ENCODE peak calls at places on chromosomes 5 and 9, in four cellular contexts. One of them, this sample, is unnamed. For H3K9me2, the result is how much of the 10 kb centered on the place peaks cover.

GRCh38 chr9:112772215-112772509 is 21.6 kb downstream of the SNX30 start:
- DNase-seq in GM23248: no peak
- DNase-seq in HCT116: no peak
- DNase-seq in MM.1S: no peak
- DNase-seq in this sample: no peak

GRCh38 chr5:92634883-92635282 is 946.1 kb downstream of the NR2F1-AS1 start:
- DNase-seq in GM23248: no peak
- DNase-seq in HCT116: no peak
- DNase-seq in MM.1S: no peak
- DNase-seq in this sample: no peak

GRCh38 chr9:110984890-110985437 is 53.3 kb downstream of the LPAR1 start:
- DNase-seq in GM23248: no peak
- DNase-seq in HCT116: no peak
- DNase-seq in MM.1S: no peak
- DNase-seq in this sample: no peak

GRCh38 chr5:105168806-105169205 is 1606.2 kb upstream of the NUDT12 start:
- DNase-seq in GM23248: no peak
- DNase-seq in HCT116: no peak
- DNase-seq in MM.1S: no peak
- DNase-seq in this sample: no peak

GRCh38 chr9:103731541-103731940 is 362.6 kb upstream of the SMC2 start:
- DNase-seq in GM23248: no peak
- DNase-seq in HCT116: no peak
- DNase-seq in MM.1S: peak
- DNase-seq in this sample: no peak

GRCh38 chr5:92567831-92568450 is 1013.1 kb downstream of the NR2F1-AS1 start:
- DNase-seq in GM23248: no peak
- DNase-seq in HCT116: no peak
- DNase-seq in MM.1S: no peak
- DNase-seq in this sample: no peak

GRCh38 chr5:159759791-159760300 is 156.4 kb upstream of the ADRA1B start:
- DNase-seq in GM23248: peak
- DNase-seq in HCT116: no peak
- DNase-seq in MM.1S: no peak
- DNase-seq in this sample: no peak

GRCh38 chr5:135030691-135031145 is 3.3 kb downstream of the PITX1 start:
- DNase-seq in GM23248: no peak
- DNase-seq in HCT116: no peak
- DNase-seq in MM.1S: peak
- DNase-seq in this sample: no peak

GRCh38 chr9:6632516-6633328 is 12.8 kb downstream of the GLDC start:
- DNase-seq in GM23248: no peak
- DNase-seq in HCT116: no peak
- DNase-seq in MM.1S: no peak
- DNase-seq in this sample: peak

GRCh38 chr9:4985376-4986266 is 549 bp downstream of the JAK2 start:
- DNase-seq in GM23248: peak
- DNase-seq in HCT116: peak
- DNase-seq in MM.1S: peak
- DNase-seq in this sample: peak

GRCh38 chr5:116911074-116911473 is 336.5 kb upstream of the SEMA6A start:
- DNase-seq in GM23248: no peak
- DNase-seq in HCT116: no peak
- DNase-seq in MM.1S: no peak
- DNase-seq in this sample: no peak

GRCh38 chr5:116914869-116915504 is 340.4 kb upstream of the SEMA6A start:
- DNase-seq in GM23248: no peak
- DNase-seq in HCT116: no peak
- DNase-seq in MM.1S: no peak
- DNase-seq in this sample: no peak
- H3K9me2 ChIP-seq in GM23248: under half
- H3K9me2 ChIP-seq in HCT116: under half
- H3K9me2 ChIP-seq in MM.1S: under half
- H3K9me2 ChIP-seq in this sample: under half

GRCh38 chr9:82890401-82890800 is 172.5 kb downstream of the RASEF start:
- DNase-seq in GM23248: no peak
- DNase-seq in HCT116: no peak
- DNase-seq in MM.1S: no peak
- DNase-seq in this sample: no peak

GRCh38 chr9:82890865-82891264 is 172.1 kb downstream of the RASEF start:
- DNase-seq in GM23248: no peak
- DNase-seq in HCT116: no peak
- DNase-seq in MM.1S: no peak
- DNase-seq in this sample: no peak

GRCh38 chr9:82891321-82891720 is 171.6 kb downstream of the RASEF start:
- DNase-seq in GM23248: no peak
- DNase-seq in HCT116: no peak
- DNase-seq in MM.1S: no peak
- DNase-seq in this sample: no peak

DNA sequence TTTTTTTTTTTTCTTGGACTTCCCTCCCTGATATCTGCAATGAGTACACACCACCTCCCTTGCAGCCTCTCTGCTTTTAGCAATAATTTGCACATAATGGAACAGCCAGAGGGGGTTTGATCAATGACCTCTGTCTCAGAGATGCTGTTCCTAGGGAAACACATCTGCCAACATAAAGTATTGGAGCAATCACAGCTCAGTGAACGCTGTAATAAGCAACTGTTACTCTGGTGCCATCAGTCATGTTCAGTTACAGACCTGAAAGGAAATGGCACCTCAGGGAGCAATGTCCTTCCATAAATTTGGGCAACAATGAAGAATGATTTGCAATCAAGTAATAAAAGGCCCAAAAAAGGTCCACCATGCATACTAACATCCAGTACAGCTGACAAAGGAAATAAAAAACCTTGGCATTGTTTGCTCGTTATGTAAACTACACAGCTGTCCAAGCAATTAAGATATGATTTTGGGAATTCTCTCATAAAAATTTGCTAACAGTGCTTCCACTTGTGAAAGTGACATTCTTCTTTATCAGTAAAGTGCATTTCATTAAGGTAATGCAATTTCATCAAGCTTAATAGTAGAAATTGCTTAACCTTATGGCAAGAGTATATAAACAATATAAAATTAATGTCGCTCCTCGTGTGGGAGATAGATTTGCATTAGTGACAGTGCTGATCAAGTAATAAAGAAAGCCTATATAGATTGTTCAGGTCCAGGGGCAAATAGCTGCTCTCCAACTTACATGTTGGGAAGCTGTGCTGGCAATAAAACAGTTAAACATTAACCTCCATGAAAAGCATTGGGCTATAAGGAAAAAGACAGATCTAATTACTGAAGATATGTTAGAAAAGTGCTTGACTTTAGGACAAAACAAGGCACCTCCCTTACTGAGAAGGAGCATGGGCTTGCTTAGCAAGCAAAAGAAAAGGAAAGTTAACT is 167.7 kb downstream of the RASEF start:
- DNase-seq in GM23248: no peak
- DNase-seq in HCT116: no peak
- DNase-seq in MM.1S: no peak
- DNase-seq in this sample: peak
- H3K9me2 ChIP-seq in GM23248: under half
- H3K9me2 ChIP-seq in HCT116: under half
- H3K9me2 ChIP-seq in MM.1S: under half
- H3K9me2 ChIP-seq in this sample: under half

GRCh38 chr9:82893549-82893948 is 169.4 kb downstream of the RASEF start:
- DNase-seq in GM23248: no peak
- DNase-seq in HCT116: no peak
- DNase-seq in MM.1S: no peak
- DNase-seq in this sample: no peak
- H3K9me2 ChIP-seq in GM23248: under half
- H3K9me2 ChIP-seq in HCT116: under half
- H3K9me2 ChIP-seq in MM.1S: under half
- H3K9me2 ChIP-seq in this sample: under half

DNA sequence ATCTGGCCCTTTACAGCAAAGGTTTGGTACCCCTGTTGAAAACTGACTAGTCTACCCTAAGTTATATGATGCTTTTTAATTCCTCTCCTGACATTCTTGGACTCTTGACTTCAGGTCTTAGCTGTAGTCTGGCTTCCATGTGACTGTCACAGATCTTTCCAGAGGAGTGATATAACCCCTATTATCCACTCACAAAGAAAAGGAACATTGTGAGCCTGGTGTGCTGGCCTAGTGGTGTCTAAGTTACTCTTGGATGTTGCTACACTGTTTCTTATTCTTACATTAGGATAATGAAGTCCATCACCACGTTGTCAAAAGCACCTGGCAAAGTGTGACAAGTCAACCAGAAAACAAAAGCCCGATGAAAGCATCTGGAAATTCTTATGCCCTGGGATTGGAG is 49.8 kb downstream of the RAD23B start:
- DNase-seq in GM23248: no peak
- DNase-seq in HCT116: no peak
- DNase-seq in MM.1S: no peak
- DNase-seq in this sample: no peak
- H3K9me2 ChIP-seq in GM23248: under half
- H3K9me2 ChIP-seq in HCT116: under half
- H3K9me2 ChIP-seq in MM.1S: under half
- H3K9me2 ChIP-seq in this sample: under half

GRCh38 chr5:138935466-138935865 is 60.3 kb upstream of the LRRTM2 start:
- DNase-seq in GM23248: no peak
- DNase-seq in HCT116: no peak
- DNase-seq in MM.1S: no peak
- DNase-seq in this sample: no peak

GRCh38 chr5:138938526-138938925 is 63.4 kb upstream of the LRRTM2 start:
- DNase-seq in GM23248: no peak
- DNase-seq in HCT116: no peak
- DNase-seq in MM.1S: no peak
- DNase-seq in this sample: no peak

GRCh38 chr5:138937392-138938387 is 62.6 kb upstream of the LRRTM2 start:
- DNase-seq in GM23248: no peak
- DNase-seq in HCT116: no peak
- DNase-seq in MM.1S: no peak
- DNase-seq in this sample: no peak

GRCh38 chr5:138936225-138936967 is 61.3 kb upstream of the LRRTM2 start:
- DNase-seq in GM23248: no peak
- DNase-seq in HCT116: no peak
- DNase-seq in MM.1S: no peak
- DNase-seq in this sample: no peak

DNA sequence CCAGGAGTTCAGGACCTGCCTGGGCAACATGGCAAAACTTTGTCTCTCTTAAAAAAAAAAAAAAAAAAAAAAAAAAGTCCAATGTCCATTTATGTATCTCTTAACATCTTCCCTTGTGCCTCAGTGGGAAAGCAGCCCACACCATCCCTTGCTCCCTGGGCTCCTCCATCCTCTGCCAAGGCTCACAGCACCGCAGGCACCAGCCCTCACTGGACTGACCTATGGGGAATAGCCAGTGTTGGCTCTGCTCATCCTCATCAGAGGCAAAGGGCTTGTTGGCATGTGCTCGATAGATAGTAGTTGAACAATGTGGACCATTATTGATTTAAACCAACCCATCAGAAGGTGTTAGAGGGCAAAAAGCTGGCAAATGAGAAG is 61.8 kb upstream of the LRRTM2 start:
- DNase-seq in GM23248: no peak
- DNase-seq in HCT116: no peak
- DNase-seq in MM.1S: no peak
- DNase-seq in this sample: no peak
- H3K9me2 ChIP-seq in GM23248: under half
- H3K9me2 ChIP-seq in HCT116: under half
- H3K9me2 ChIP-seq in MM.1S: under half
- H3K9me2 ChIP-seq in this sample: under half

GRCh38 chr9:27847818-27848217 is 274.5 kb upstream of the C9orf72 start:
- DNase-seq in GM23248: no peak
- DNase-seq in HCT116: no peak
- DNase-seq in MM.1S: no peak
- DNase-seq in this sample: no peak
- H3K9me2 ChIP-seq in GM23248: under half
- H3K9me2 ChIP-seq in HCT116: under half
- H3K9me2 ChIP-seq in MM.1S: under half
- H3K9me2 ChIP-seq in this sample: under half

GRCh38 chr5:38265546-38266179 is 7.3 kb downstream of the EGFLAM start:
- DNase-seq in GM23248: peak
- DNase-seq in HCT116: peak
- DNase-seq in MM.1S: peak
- DNase-seq in this sample: peak
- H3K9me2 ChIP-seq in GM23248: under half
- H3K9me2 ChIP-seq in HCT116: under half
- H3K9me2 ChIP-seq in MM.1S: under half
- H3K9me2 ChIP-seq in this sample: under half

GRCh38 chr5:179123491-179124328 is 63.5 kb downstream of the ZNF354C start:
- DNase-seq in GM23248: no peak
- DNase-seq in HCT116: no peak
- DNase-seq in MM.1S: no peak
- DNase-seq in this sample: no peak
- H3K9me2 ChIP-seq in GM23248: under half
- H3K9me2 ChIP-seq in HCT116: under half
- H3K9me2 ChIP-seq in MM.1S: under half
- H3K9me2 ChIP-seq in this sample: under half

GRCh38 chr5:6810641-6811405 is 97.6 kb downstream of the TENT4A start:
- DNase-seq in GM23248: no peak
- DNase-seq in HCT116: no peak
- DNase-seq in MM.1S: no peak
- DNase-seq in this sample: no peak

GRCh38 chr5:6806668-6807067 is 93.4 kb downstream of the TENT4A start:
- DNase-seq in GM23248: no peak
- DNase-seq in HCT116: no peak
- DNase-seq in MM.1S: no peak
- DNase-seq in this sample: no peak

GRCh38 chr5:6812091-6812490 is 98.9 kb downstream of the TENT4A start:
- DNase-seq in GM23248: no peak
- DNase-seq in HCT116: no peak
- DNase-seq in MM.1S: no peak
- DNase-seq in this sample: no peak

GRCh38 chr5:6805835-6806234 is 92.6 kb downstream of the TENT4A start:
- DNase-seq in GM23248: no peak
- DNase-seq in HCT116: no peak
- DNase-seq in MM.1S: no peak
- DNase-seq in this sample: no peak

DNA sequence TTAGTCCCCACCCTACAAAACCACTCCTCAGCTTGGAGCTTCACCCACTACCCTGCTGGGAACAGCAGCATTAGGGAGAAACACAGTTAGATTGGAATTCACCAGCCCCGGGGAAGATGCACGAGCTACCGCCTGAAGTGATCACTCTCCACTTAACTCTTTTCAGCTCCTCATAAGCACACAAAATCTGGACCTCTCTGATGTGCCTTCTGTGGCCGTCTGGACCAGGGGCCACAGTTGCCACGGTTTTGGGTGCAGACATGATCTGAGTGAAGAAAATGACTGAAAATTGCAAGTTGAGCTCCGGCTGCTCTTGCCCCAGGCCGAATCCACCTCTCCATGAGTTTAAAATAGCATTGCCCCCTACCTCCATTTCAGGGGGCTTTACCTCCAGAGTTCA is 95.2 kb downstream of the TENT4A start:
- DNase-seq in GM23248: no peak
- DNase-seq in HCT116: no peak
- DNase-seq in MM.1S: no peak
- DNase-seq in this sample: no peak
- H3K9me2 ChIP-seq in GM23248: under half
- H3K9me2 ChIP-seq in HCT116: under half
- H3K9me2 ChIP-seq in MM.1S: under half
- H3K9me2 ChIP-seq in this sample: under half

GRCh38 chr5:17833336-17833735 is 199.1 kb downstream of the TAF11L14 start:
- DNase-seq in GM23248: no peak
- DNase-seq in HCT116: no peak
- DNase-seq in MM.1S: no peak
- DNase-seq in this sample: no peak
- H3K9me2 ChIP-seq in GM23248: under half
- H3K9me2 ChIP-seq in HCT116: under half
- H3K9me2 ChIP-seq in MM.1S: under half
- H3K9me2 ChIP-seq in this sample: under half

This sample was measured in hepatocyte.